ENCODE peak calls at places on chromosome 18, in eight cellular contexts. R is tibial nerve, Y is lower leg skin, I is astrocyte of the spinal cord, V is AG10803, Q is spleen, K is RWPE2, U is lower lobe of right lung. S is an unnamed sample.
A peak's percentile ranks its signal among the peaks of the same experiment; 100 is the strongest.

GRCh38 chr18:69946608-69947155 is 991 bp downstream of the CD226 start:
- DNase-seq in R (no peak), Y (no peak), I (no peak), V (no peak), Q (no peak), K (no peak), U (no peak), S (no peak)

GRCh38 chr18:76819411-76820136 is 2.8 kb upstream of the ZNF236 start:
- DNase-seq in R (no peak), Y (no peak), I (no peak), V (no peak), Q (no peak), K (no peak), U (no peak), S (no peak)

GRCh38 chr18:24497052-24497754 is 36.8 kb downstream of the HRH4 start:
- DNase-seq in R (no peak), Y (no peak), I (peak; percentile 14), V (peak; percentile 84), Q (no peak), K (no peak), U (no peak), S (no peak)

GRCh38 chr18:48340502-48340901 is 68.7 kb downstream of the ZBTB7C start:
- DNase-seq in R (no peak), Y (no peak), I (no peak), V (no peak), Q (no peak), K (no peak), U (no peak), S (no peak)

GRCh38 chr18:28123401-28124030 is 53.4 kb downstream of the CDH2 start:
- DNase-seq in R (no peak), Y (no peak), I (no peak), V (peak; percentile 62), Q (no peak), K (no peak), U (no peak), S (no peak)

GRCh38 chr18:11258014-11258413 is 108.6 kb upstream of the PIEZO2 start:
- DNase-seq in R (no peak), Y (no peak), I (no peak), V (peak; percentile 60), Q (no peak), K (no peak), U (no peak), S (no peak)

GRCh38 chr18:79502785-79503184 is 107.1 kb downstream of the NFATC1 start:
- DNase-seq in R (no peak), Y (no peak), I (no peak), V (peak; percentile 31), Q (no peak), K (no peak), U (no peak), S (no peak)

GRCh38 chr18:61651880-61652268 is 240.9 kb downstream of the RNF152 start:
- DNase-seq in R (no peak), Y (no peak), I (no peak), V (no peak), Q (no peak), K (no peak), U (no peak), S (no peak)

GRCh38 chr18:75727479-75727878 is 300.0 kb upstream of the SMIM21 start:
- DNase-seq in R (no peak), Y (no peak), I (peak; percentile 20), V (peak; percentile 21), Q (no peak), K (no peak), U (no peak), S (peak; percentile 36)
- TF ChIP-seq CTCF in R (peak; percentile 31), Y (no peak), I (peak; percentile 56), V (peak; percentile 59), Q (no peak), K (peak; percentile 20), U (peak; percentile 36), S (peak; percentile 64)

GRCh38 chr18:59921384-59921891 is 21.6 kb downstream of the PMAIP1 start:
- DNase-seq in R (no peak), Y (no peak), I (no peak), V (peak; percentile 77), Q (no peak), K (no peak), U (no peak), S (no peak)

GRCh38 chr18:59918320-59918755 is 18.5 kb downstream of the PMAIP1 start:
- DNase-seq in R (no peak), Y (no peak), I (peak; percentile 79), V (peak; percentile 54), Q (peak; percentile 88), K (peak; percentile 69), U (peak; percentile 71), S (peak; percentile 28)

GRCh38 chr18:59916746-59917145 is 16.9 kb downstream of the PMAIP1 start:
- DNase-seq in R (no peak), Y (peak; percentile 58), I (no peak), V (no peak), Q (no peak), K (no peak), U (no peak), S (no peak)

GRCh38 chr18:59917422-59917821 is 17.6 kb downstream of the PMAIP1 start:
- DNase-seq in R (no peak), Y (peak; percentile 63), I (no peak), V (no peak), Q (no peak), K (no peak), U (no peak), S (no peak)

GRCh38 chr18:59919026-59919425 is 19.2 kb downstream of the PMAIP1 start:
- DNase-seq in R (no peak), Y (peak; percentile 34), I (no peak), V (no peak), Q (no peak), K (no peak), U (no peak), S (no peak)
- H3K4me3 ChIP-seq in R (no peak overlapping the region), Y (no peak overlapping the region), I (no peak overlapping the region), V (no peak overlapping the region), Q (no peak overlapping the region), K (no peak overlapping the region), U (no peak overlapping the region), S (no peak overlapping the region)

GRCh38 chr18:51382081-51382480 is 184.6 kb upstream of the MEX3C start:
- DNase-seq in R (no peak), Y (no peak), I (no peak), V (no peak), Q (no peak), K (no peak), U (no peak), S (no peak)

GRCh38 chr18:51383116-51383515 is 185.6 kb upstream of the MEX3C start:
- DNase-seq in R (no peak), Y (no peak), I (no peak), V (no peak), Q (no peak), K (no peak), U (no peak), S (no peak)

GRCh38 chr18:51385270-51385669 is 187.8 kb upstream of the MEX3C start:
- DNase-seq in R (no peak), Y (no peak), I (no peak), V (no peak), Q (no peak), K (no peak), U (no peak), S (no peak)

GRCh38 chr18:51383711-51384110 is 186.2 kb upstream of the MEX3C start:
- DNase-seq in R (no peak), Y (no peak), I (no peak), V (no peak), Q (no peak), K (no peak), U (no peak), S (no peak)
- TF ChIP-seq CTCF in R (no peak), Y (no peak), I (no peak), V (no peak), Q (no peak), K (no peak), U (no peak), S (no peak)

GRCh38 chr18:72692595-72692994 is 148.5 kb upstream of the CBLN2 start:
- DNase-seq in R (no peak), Y (no peak), I (no peak), V (no peak), Q (no peak), K (no peak), U (no peak), S (no peak)
- H3K4me3 ChIP-seq in R (no peak overlapping the region), Y (no peak overlapping the region), I (peak overlapping the region; percentile 5), V (no peak overlapping the region), Q (no peak overlapping the region), K (no peak overlapping the region), U (peak overlapping the region; percentile 7), S (no peak overlapping the region)

GRCh38 chr18:8426401-8426800 is 182.8 kb upstream of the RAB12 start:
- DNase-seq in R (no peak), Y (no peak), I (no peak), V (no peak), Q (no peak), K (no peak), U (no peak), S (no peak)
- TF ChIP-seq CTCF in R (no peak), Y (no peak), I (peak; percentile 37), V (no peak), Q (peak; percentile 19), K (no peak), U (peak; percentile 20), S (no peak)